ENCODE peak calls at places on chromosome 4, in nine cellular contexts. One of them, this sample, is unnamed. For H3K9me3, the result is how much of the 10 kb centered on the place peaks cover.

GRCh38 chr4:130576218-130576617 is 1480.3 kb downstream of the C4orf33 start:
- DNase-seq in osteoblast: no peak
- DNase-seq in tibial nerve: no peak
- DNase-seq in psoas muscle: no peak
- DNase-seq in cardiac muscle cell: no peak
- DNase-seq in fibroblast of lung: no peak
- DNase-seq in mammary epithelial cell: no peak
- DNase-seq in Peyer's patch: no peak
- DNase-seq in endodermal cell: no peak
- DNase-seq in this sample: no peak

GRCh38 chr4:26028133-26028792 is 114.2 kb downstream of the SMIM20 start:
- DNase-seq in osteoblast: no peak
- DNase-seq in tibial nerve: no peak
- DNase-seq in psoas muscle: no peak
- DNase-seq in cardiac muscle cell: no peak
- DNase-seq in fibroblast of lung: no peak
- DNase-seq in mammary epithelial cell: no peak
- DNase-seq in Peyer's patch: no peak
- DNase-seq in endodermal cell: peak
- DNase-seq in this sample: no peak

GRCh38 chr4:168408620-168409019 is 71.7 kb downstream of the DDX60L start:
- DNase-seq in osteoblast: peak
- DNase-seq in tibial nerve: peak
- DNase-seq in psoas muscle: peak
- DNase-seq in cardiac muscle cell: peak
- DNase-seq in fibroblast of lung: peak
- DNase-seq in mammary epithelial cell: peak
- DNase-seq in Peyer's patch: no peak
- DNase-seq in endodermal cell: no peak
- DNase-seq in this sample: peak

GRCh38 chr4:61762722-61763627 is 562.8 kb downstream of the ADGRL3 start:
- DNase-seq in osteoblast: no peak
- DNase-seq in tibial nerve: no peak
- DNase-seq in psoas muscle: no peak
- DNase-seq in cardiac muscle cell: no peak
- DNase-seq in fibroblast of lung: no peak
- DNase-seq in mammary epithelial cell: no peak
- DNase-seq in Peyer's patch: no peak
- DNase-seq in endodermal cell: no peak
- DNase-seq in this sample: no peak

GRCh38 chr4:30586850-30587249 is 133.3 kb upstream of the PCDH7 start:
- DNase-seq in osteoblast: no peak
- DNase-seq in tibial nerve: no peak
- DNase-seq in psoas muscle: peak
- DNase-seq in cardiac muscle cell: no peak
- DNase-seq in fibroblast of lung: no peak
- DNase-seq in mammary epithelial cell: no peak
- DNase-seq in Peyer's patch: no peak
- DNase-seq in endodermal cell: no peak
- DNase-seq in this sample: no peak

GRCh38 chr4:174037049-174037448 is 246.4 kb downstream of the FBXO8 start:
- DNase-seq in osteoblast: peak
- DNase-seq in tibial nerve: no peak
- DNase-seq in psoas muscle: no peak
- DNase-seq in cardiac muscle cell: no peak
- DNase-seq in fibroblast of lung: no peak
- DNase-seq in mammary epithelial cell: no peak
- DNase-seq in Peyer's patch: no peak
- DNase-seq in endodermal cell: no peak
- DNase-seq in this sample: no peak

GRCh38 chr4:38188631-38189101 is 228.5 kb downstream of the PTTG2 start:
- DNase-seq in osteoblast: no peak
- DNase-seq in tibial nerve: no peak
- DNase-seq in psoas muscle: no peak
- DNase-seq in cardiac muscle cell: no peak
- DNase-seq in fibroblast of lung: no peak
- DNase-seq in mammary epithelial cell: peak
- DNase-seq in Peyer's patch: peak
- DNase-seq in endodermal cell: no peak
- DNase-seq in this sample: no peak

GRCh38 chr4:87193958-87194675 is 26.3 kb downstream of the KLHL8 start:
- DNase-seq in osteoblast: no peak
- DNase-seq in tibial nerve: no peak
- DNase-seq in psoas muscle: no peak
- DNase-seq in cardiac muscle cell: no peak
- DNase-seq in fibroblast of lung: no peak
- DNase-seq in mammary epithelial cell: no peak
- DNase-seq in Peyer's patch: no peak
- DNase-seq in endodermal cell: no peak
- DNase-seq in this sample: no peak

DNA sequence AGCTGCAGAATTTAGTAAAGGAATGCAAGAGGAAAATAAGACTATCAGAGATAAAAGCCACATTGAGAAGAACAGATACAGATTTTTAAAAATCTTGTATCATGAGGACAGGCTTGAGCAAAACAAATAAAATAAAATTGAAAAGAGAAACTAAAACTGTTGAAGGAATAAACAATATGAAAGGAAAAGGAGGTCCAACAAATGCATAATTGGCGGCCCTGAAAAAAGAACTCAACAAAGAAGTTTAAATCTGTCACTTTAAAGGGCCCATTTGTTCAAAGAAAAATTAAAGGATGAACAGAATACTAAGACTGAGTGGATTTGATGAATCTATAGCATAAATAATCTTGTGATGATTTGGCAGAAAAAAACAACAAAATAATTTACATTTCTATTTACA is 36.5 kb downstream of the TMPRSS11B start:
- DNase-seq in osteoblast: no peak
- DNase-seq in tibial nerve: no peak
- DNase-seq in psoas muscle: no peak
- DNase-seq in cardiac muscle cell: no peak
- DNase-seq in fibroblast of lung: no peak
- DNase-seq in mammary epithelial cell: no peak
- DNase-seq in Peyer's patch: no peak
- DNase-seq in endodermal cell: no peak
- DNase-seq in this sample: no peak
- H3K9me3 ChIP-seq in osteoblast: under half
- H3K9me3 ChIP-seq in tibial nerve: under half
- H3K9me3 ChIP-seq in psoas muscle: under half
- H3K9me3 ChIP-seq in cardiac muscle cell: under half
- H3K9me3 ChIP-seq in fibroblast of lung: under half
- H3K9me3 ChIP-seq in mammary epithelial cell: under half
- H3K9me3 ChIP-seq in Peyer's patch: under half
- H3K9me3 ChIP-seq in endodermal cell: under half
- H3K9me3 ChIP-seq in this sample: under half

DNA sequence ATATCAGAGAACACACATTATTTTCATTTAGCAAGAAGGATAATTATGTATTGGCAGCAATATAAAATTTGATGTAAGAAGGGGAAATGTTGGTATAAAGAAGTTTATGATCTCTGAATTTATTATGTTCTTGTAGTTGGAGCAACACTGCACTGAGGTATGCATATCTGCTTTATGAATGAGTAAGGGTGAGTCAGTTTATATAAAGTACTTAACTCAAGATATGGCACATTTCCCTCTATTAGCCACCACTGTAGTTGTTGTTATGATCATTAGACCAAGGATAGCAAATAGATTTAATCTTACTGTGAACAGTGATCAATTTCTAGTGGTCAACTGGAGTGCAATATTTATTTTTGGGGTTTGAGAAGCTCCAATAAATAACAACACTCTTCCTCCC is 66.6 kb downstream of the SNX25 start:
- DNase-seq in osteoblast: peak
- DNase-seq in tibial nerve: no peak
- DNase-seq in psoas muscle: no peak
- DNase-seq in cardiac muscle cell: no peak
- DNase-seq in fibroblast of lung: peak
- DNase-seq in mammary epithelial cell: peak
- DNase-seq in Peyer's patch: no peak
- DNase-seq in endodermal cell: no peak
- DNase-seq in this sample: no peak
- TF ChIP-seq CTCF in osteoblast: no peak
- TF ChIP-seq CTCF in tibial nerve: no peak
- TF ChIP-seq CTCF in psoas muscle: no peak
- TF ChIP-seq CTCF in cardiac muscle cell: no peak
- TF ChIP-seq CTCF in fibroblast of lung: no peak
- TF ChIP-seq CTCF in mammary epithelial cell: no peak
- TF ChIP-seq CTCF in Peyer's patch: no peak
- TF ChIP-seq CTCF in endodermal cell: no peak
- TF ChIP-seq CTCF in this sample: no peak

GRCh38 chr4:14857986-14858385 is 144.3 kb upstream of the CPEB2 start:
- DNase-seq in osteoblast: no peak
- DNase-seq in tibial nerve: no peak
- DNase-seq in psoas muscle: no peak
- DNase-seq in cardiac muscle cell: no peak
- DNase-seq in fibroblast of lung: no peak
- DNase-seq in mammary epithelial cell: no peak
- DNase-seq in Peyer's patch: no peak
- DNase-seq in endodermal cell: no peak
- DNase-seq in this sample: no peak

GRCh38 chr4:14856927-14857220 is 145.4 kb upstream of the CPEB2 start:
- DNase-seq in osteoblast: no peak
- DNase-seq in tibial nerve: no peak
- DNase-seq in psoas muscle: no peak
- DNase-seq in cardiac muscle cell: no peak
- DNase-seq in fibroblast of lung: no peak
- DNase-seq in mammary epithelial cell: no peak
- DNase-seq in Peyer's patch: no peak
- DNase-seq in endodermal cell: no peak
- DNase-seq in this sample: no peak

GRCh38 chr4:14855719-14856075 is 146.6 kb upstream of the CPEB2 start:
- DNase-seq in osteoblast: no peak
- DNase-seq in tibial nerve: no peak
- DNase-seq in psoas muscle: no peak
- DNase-seq in cardiac muscle cell: no peak
- DNase-seq in fibroblast of lung: no peak
- DNase-seq in mammary epithelial cell: no peak
- DNase-seq in Peyer's patch: no peak
- DNase-seq in endodermal cell: peak
- DNase-seq in this sample: no peak

GRCh38 chr4:14857475-14857874 is 144.8 kb upstream of the CPEB2 start:
- DNase-seq in osteoblast: no peak
- DNase-seq in tibial nerve: no peak
- DNase-seq in psoas muscle: no peak
- DNase-seq in cardiac muscle cell: no peak
- DNase-seq in fibroblast of lung: no peak
- DNase-seq in mammary epithelial cell: no peak
- DNase-seq in Peyer's patch: no peak
- DNase-seq in endodermal cell: no peak
- DNase-seq in this sample: no peak

DNA sequence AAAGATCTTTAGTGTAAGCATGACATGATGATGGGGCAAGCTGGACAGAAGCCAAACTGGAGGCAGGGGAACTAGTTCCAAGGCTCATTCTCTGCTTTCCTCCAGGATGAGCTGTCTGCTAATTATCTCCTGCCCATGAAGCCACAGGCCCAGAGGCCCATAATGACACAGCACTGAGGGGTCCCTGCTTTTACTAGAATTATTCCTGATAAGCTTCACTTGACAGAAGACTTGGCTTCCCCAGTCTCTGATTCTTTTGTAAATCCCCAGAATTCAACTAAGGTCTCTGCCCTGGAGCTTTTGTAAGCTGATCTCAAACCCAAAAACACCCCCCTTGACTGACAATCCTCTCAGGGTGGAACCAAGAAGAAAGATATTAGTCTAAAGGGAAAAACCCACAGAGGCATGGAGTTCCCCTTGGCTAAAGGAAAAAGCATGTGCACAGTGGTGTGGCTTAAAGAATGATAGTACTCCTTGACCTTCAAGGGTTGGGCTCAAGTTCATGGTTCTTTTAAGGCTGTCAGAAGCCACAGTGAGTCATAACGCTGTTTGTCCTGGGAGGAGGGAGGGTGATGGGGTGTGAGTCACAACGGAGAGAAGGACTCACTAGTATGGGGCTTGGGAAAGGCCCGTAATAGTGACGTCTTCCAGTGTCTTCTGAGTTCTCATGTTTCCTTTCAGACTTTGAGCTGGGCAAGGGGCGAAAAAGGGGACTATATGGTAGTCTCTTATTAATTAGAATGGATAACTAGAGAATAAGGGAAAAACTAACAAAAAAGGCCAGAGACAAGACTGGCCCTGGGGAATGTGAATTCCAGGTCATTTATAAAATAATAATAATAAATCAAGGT is 146.0 kb upstream of the CPEB2 start:
- DNase-seq in osteoblast: peak
- DNase-seq in tibial nerve: peak
- DNase-seq in psoas muscle: peak
- DNase-seq in cardiac muscle cell: no peak
- DNase-seq in fibroblast of lung: peak
- DNase-seq in mammary epithelial cell: peak
- DNase-seq in Peyer's patch: peak
- DNase-seq in endodermal cell: peak
- DNase-seq in this sample: peak
- H3K9me3 ChIP-seq in osteoblast: under half
- H3K9me3 ChIP-seq in tibial nerve: under half
- H3K9me3 ChIP-seq in psoas muscle: under half
- H3K9me3 ChIP-seq in cardiac muscle cell: under half
- H3K9me3 ChIP-seq in fibroblast of lung: under half
- H3K9me3 ChIP-seq in mammary epithelial cell: under half
- H3K9me3 ChIP-seq in Peyer's patch: under half
- H3K9me3 ChIP-seq in endodermal cell: under half
- H3K9me3 ChIP-seq in this sample: under half

GRCh38 chr4:16915956-16916355 is 17.5 kb upstream of the LDB2 start:
- DNase-seq in osteoblast: no peak
- DNase-seq in tibial nerve: no peak
- DNase-seq in psoas muscle: no peak
- DNase-seq in cardiac muscle cell: no peak
- DNase-seq in fibroblast of lung: no peak
- DNase-seq in mammary epithelial cell: no peak
- DNase-seq in Peyer's patch: no peak
- DNase-seq in endodermal cell: no peak
- DNase-seq in this sample: no peak

GRCh38 chr4:16916719-16917337 is 18.4 kb upstream of the LDB2 start:
- DNase-seq in osteoblast: no peak
- DNase-seq in tibial nerve: no peak
- DNase-seq in psoas muscle: no peak
- DNase-seq in cardiac muscle cell: peak
- DNase-seq in fibroblast of lung: no peak
- DNase-seq in mammary epithelial cell: peak
- DNase-seq in Peyer's patch: peak
- DNase-seq in endodermal cell: peak
- DNase-seq in this sample: no peak

GRCh38 chr4:16909245-16909644 is 10.8 kb upstream of the LDB2 start:
- DNase-seq in osteoblast: no peak
- DNase-seq in tibial nerve: no peak
- DNase-seq in psoas muscle: no peak
- DNase-seq in cardiac muscle cell: no peak
- DNase-seq in fibroblast of lung: no peak
- DNase-seq in mammary epithelial cell: no peak
- DNase-seq in Peyer's patch: no peak
- DNase-seq in endodermal cell: no peak
- DNase-seq in this sample: no peak

GRCh38 chr4:16912896-16913295 is 14.5 kb upstream of the LDB2 start:
- DNase-seq in osteoblast: no peak
- DNase-seq in tibial nerve: no peak
- DNase-seq in psoas muscle: no peak
- DNase-seq in cardiac muscle cell: no peak
- DNase-seq in fibroblast of lung: peak
- DNase-seq in mammary epithelial cell: no peak
- DNase-seq in Peyer's patch: no peak
- DNase-seq in endodermal cell: no peak
- DNase-seq in this sample: no peak

DNA sequence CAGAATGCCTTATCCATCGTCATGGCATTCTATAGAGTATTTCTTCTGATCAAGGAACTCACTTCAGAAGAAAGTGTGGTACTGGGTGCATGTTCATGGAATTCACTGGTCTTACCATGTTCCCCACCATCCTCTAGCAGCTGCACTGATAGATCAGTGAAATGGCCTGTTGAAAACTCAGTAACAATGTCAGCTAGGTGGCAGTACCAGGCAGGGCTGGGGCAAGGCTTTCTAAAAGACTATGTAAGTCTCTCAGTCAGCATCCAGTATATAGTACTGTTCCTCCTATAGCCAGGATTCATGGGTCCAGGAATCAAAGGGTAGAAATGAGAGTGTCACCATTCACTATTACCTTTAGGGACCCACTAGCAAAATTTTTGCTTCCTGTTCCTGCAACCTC is 15.8 kb upstream of the LDB2 start:
- DNase-seq in osteoblast: no peak
- DNase-seq in tibial nerve: no peak
- DNase-seq in psoas muscle: no peak
- DNase-seq in cardiac muscle cell: peak
- DNase-seq in fibroblast of lung: peak
- DNase-seq in mammary epithelial cell: no peak
- DNase-seq in Peyer's patch: no peak
- DNase-seq in endodermal cell: peak
- DNase-seq in this sample: no peak
- TF ChIP-seq CTCF in osteoblast: peak
- TF ChIP-seq CTCF in tibial nerve: no peak
- TF ChIP-seq CTCF in psoas muscle: no peak
- TF ChIP-seq CTCF in cardiac muscle cell: peak
- TF ChIP-seq CTCF in fibroblast of lung: peak
- TF ChIP-seq CTCF in mammary epithelial cell: peak
- TF ChIP-seq CTCF in Peyer's patch: no peak
- TF ChIP-seq CTCF in endodermal cell: peak
- TF ChIP-seq CTCF in this sample: peak